ENCODE peak calls at places on chromosomes 6 and 20, in nine cellular contexts. One of them, this sample, is unnamed.

GRCh38 chr6:107576852-107577251 is 86.9 kb downstream of the SOBP start:
- DNase-seq in esophagus squamous epithelium: no peak
- DNase-seq in mammary epithelial cell: peak; percentile 71
- DNase-seq in ascending aorta: no peak
- DNase-seq in Peyer's patch: no peak
- DNase-seq in MM.1S: no peak
- DNase-seq in upper lobe of left lung: no peak
- DNase-seq in pancreas: no peak
- DNase-seq in BE2C: no peak
- DNase-seq in this sample: no peak

GRCh38 chr20:48215536-48215935 is 430.3 kb upstream of the SULF2 start:
- DNase-seq in MM.1S: no peak
- DNase-seq in esophagus squamous epithelium: no peak
- DNase-seq in pancreas: no peak
- DNase-seq in mammary epithelial cell: peak; percentile 15
- DNase-seq in BE2C: no peak
- DNase-seq in Peyer's patch: no peak
- DNase-seq in upper lobe of left lung: no peak
- DNase-seq in ascending aorta: no peak
- DNase-seq in this sample: peak; percentile 14

GRCh38 chr6:26520840-26521484 is 17.2 kb upstream of the HMGN4 start:
- DNase-seq in esophagus squamous epithelium: peak; percentile 31
- DNase-seq in MM.1S: peak; percentile 82
- DNase-seq in mammary epithelial cell: peak; percentile 79
- DNase-seq in upper lobe of left lung: peak; percentile 95
- DNase-seq in pancreas: peak; percentile 89
- DNase-seq in ascending aorta: peak; percentile 90
- DNase-seq in Peyer's patch: peak; percentile 87
- DNase-seq in BE2C: peak; percentile 90
- DNase-seq in this sample: peak; percentile 94

GRCh38 chr6:131995924-131996323 is 44.8 kb upstream of the CCN2 start:
- DNase-seq in BE2C: no peak
- DNase-seq in ascending aorta: no peak
- DNase-seq in esophagus squamous epithelium: no peak
- DNase-seq in mammary epithelial cell: peak; percentile 84
- DNase-seq in Peyer's patch: no peak
- DNase-seq in pancreas: no peak
- DNase-seq in MM.1S: no peak
- DNase-seq in upper lobe of left lung: no peak
- DNase-seq in this sample: peak; percentile 67

GRCh38 chr20:38113401-38114325 is 51.4 kb downstream of the TGM2 start:
- DNase-seq in esophagus squamous epithelium: no peak
- DNase-seq in MM.1S: peak; percentile 9
- DNase-seq in BE2C: peak; percentile 76
- DNase-seq in mammary epithelial cell: no peak
- DNase-seq in pancreas: no peak
- DNase-seq in Peyer's patch: peak; percentile 15
- DNase-seq in ascending aorta: no peak
- DNase-seq in upper lobe of left lung: no peak
- DNase-seq in this sample: peak; percentile 57

GRCh38 chr6:137638926-137639706 is 144.9 kb upstream of the OLIG3 start:
- DNase-seq in upper lobe of left lung: no peak
- DNase-seq in mammary epithelial cell: no peak
- DNase-seq in BE2C: no peak
- DNase-seq in Peyer's patch: no peak
- DNase-seq in ascending aorta: no peak
- DNase-seq in esophagus squamous epithelium: no peak
- DNase-seq in pancreas: no peak
- DNase-seq in MM.1S: peak; percentile 26
- DNase-seq in this sample: no peak

GRCh38 chr6:80638222-80639055 is 532.0 kb downstream of the BCKDHB start:
- DNase-seq in Peyer's patch: no peak
- DNase-seq in pancreas: peak; percentile 48
- DNase-seq in esophagus squamous epithelium: no peak
- DNase-seq in ascending aorta: peak; percentile 76
- DNase-seq in MM.1S: peak; percentile 84
- DNase-seq in mammary epithelial cell: peak; percentile 74
- DNase-seq in upper lobe of left lung: no peak
- DNase-seq in BE2C: peak; percentile 89
- DNase-seq in this sample: peak; percentile 19

GRCh38 chr6:43761666-43762409 is 8.2 kb upstream of the VEGFA start:
- DNase-seq in upper lobe of left lung: no peak
- DNase-seq in pancreas: no peak
- DNase-seq in BE2C: no peak
- DNase-seq in esophagus squamous epithelium: no peak
- DNase-seq in MM.1S: no peak
- DNase-seq in mammary epithelial cell: no peak
- DNase-seq in Peyer's patch: no peak
- DNase-seq in ascending aorta: no peak
- DNase-seq in this sample: no peak

GRCh38 chr6:157240059-157240959 is 83.0 kb downstream of the TMEM242 start:
- DNase-seq in esophagus squamous epithelium: no peak
- DNase-seq in upper lobe of left lung: peak; percentile 65
- DNase-seq in Peyer's patch: no peak
- DNase-seq in pancreas: peak; percentile 56
- DNase-seq in ascending aorta: peak; percentile 94
- DNase-seq in BE2C: no peak
- DNase-seq in MM.1S: peak; percentile 51
- DNase-seq in mammary epithelial cell: no peak
- DNase-seq in this sample: peak; percentile 38

GRCh38 chr6:106397441-106397840 is 36.9 kb downstream of the CRYBG1 start:
- DNase-seq in BE2C: no peak
- DNase-seq in upper lobe of left lung: no peak
- DNase-seq in Peyer's patch: no peak
- DNase-seq in pancreas: no peak
- DNase-seq in mammary epithelial cell: no peak
- DNase-seq in ascending aorta: no peak
- DNase-seq in esophagus squamous epithelium: no peak
- DNase-seq in MM.1S: no peak
- DNase-seq in this sample: no peak

GRCh38 chr6:29255530-29255929 is 46.0 kb upstream of the OR14J1 start:
- DNase-seq in Peyer's patch: no peak
- DNase-seq in BE2C: no peak
- DNase-seq in MM.1S: no peak
- DNase-seq in mammary epithelial cell: no peak
- DNase-seq in pancreas: no peak
- DNase-seq in esophagus squamous epithelium: no peak
- DNase-seq in upper lobe of left lung: no peak
- DNase-seq in ascending aorta: no peak
- DNase-seq in this sample: no peak

GRCh38 chr6:4088684-4089083 is 9.7 kb upstream of the FAM217A start:
- DNase-seq in BE2C: no peak
- DNase-seq in pancreas: no peak
- DNase-seq in Peyer's patch: no peak
- DNase-seq in upper lobe of left lung: no peak
- DNase-seq in ascending aorta: no peak
- DNase-seq in MM.1S: no peak
- DNase-seq in esophagus squamous epithelium: no peak
- DNase-seq in mammary epithelial cell: no peak
- DNase-seq in this sample: no peak

GRCh38 chr20:32360333-32360634 is 2.2 kb downstream of the ASXL1 start:
- DNase-seq in MM.1S: no peak
- DNase-seq in pancreas: no peak
- DNase-seq in Peyer's patch: no peak
- DNase-seq in ascending aorta: no peak
- DNase-seq in mammary epithelial cell: no peak
- DNase-seq in BE2C: no peak
- DNase-seq in upper lobe of left lung: no peak
- DNase-seq in esophagus squamous epithelium: no peak
- DNase-seq in this sample: no peak

GRCh38 chr20:32357869-32358631 is at the start of gene ASXL1:
- DNase-seq in upper lobe of left lung: peak; percentile 98
- DNase-seq in mammary epithelial cell: peak; percentile 91
- DNase-seq in ascending aorta: peak; percentile 98
- DNase-seq in BE2C: peak; percentile 99
- DNase-seq in MM.1S: peak; percentile 92
- DNase-seq in Peyer's patch: peak; percentile 95
- DNase-seq in pancreas: peak; percentile 98
- DNase-seq in esophagus squamous epithelium: peak; percentile 74
- DNase-seq in this sample: peak; percentile 99

GRCh38 chr20:32359633-32360332 is 1.7 kb downstream of the ASXL1 start:
- DNase-seq in pancreas: no peak
- DNase-seq in MM.1S: peak; percentile 14
- DNase-seq in ascending aorta: no peak
- DNase-seq in mammary epithelial cell: peak; percentile 42
- DNase-seq in upper lobe of left lung: no peak
- DNase-seq in esophagus squamous epithelium: no peak
- DNase-seq in Peyer's patch: no peak
- DNase-seq in BE2C: no peak
- DNase-seq in this sample: peak; percentile 45

GRCh38 chr20:32358632-32358882 is 426 bp downstream of the ASXL1 start:
- DNase-seq in esophagus squamous epithelium: no peak
- DNase-seq in mammary epithelial cell: no peak
- DNase-seq in Peyer's patch: no peak
- DNase-seq in MM.1S: no peak
- DNase-seq in BE2C: no peak
- DNase-seq in upper lobe of left lung: no peak
- DNase-seq in ascending aorta: no peak
- DNase-seq in pancreas: no peak
- DNase-seq in this sample: no peak

GRCh38 chr20:32358883-32359632 is 927 bp downstream of the ASXL1 start:
- DNase-seq in mammary epithelial cell: peak; percentile 44
- DNase-seq in Peyer's patch: peak; percentile 89
- DNase-seq in ascending aorta: peak; percentile 85
- DNase-seq in upper lobe of left lung: peak; percentile 93
- DNase-seq in MM.1S: peak; percentile 72
- DNase-seq in BE2C: peak; percentile 74
- DNase-seq in esophagus squamous epithelium: peak; percentile 31
- DNase-seq in pancreas: peak; percentile 74
- DNase-seq in this sample: peak; percentile 72
- TF ChIP-seq CTCF in mammary epithelial cell: no peak
- TF ChIP-seq CTCF in Peyer's patch: no peak
- TF ChIP-seq CTCF in ascending aorta: no peak
- TF ChIP-seq CTCF in upper lobe of left lung: no peak
- TF ChIP-seq CTCF in MM.1S: no peak
- TF ChIP-seq CTCF in BE2C: no peak
- TF ChIP-seq CTCF in esophagus squamous epithelium: no peak
- TF ChIP-seq CTCF in pancreas: no peak
- TF ChIP-seq CTCF in this sample: no peak

GRCh38 chr20:25054995-25055629 is 2.8 kb downstream of the ACSS1 start:
- DNase-seq in BE2C: no peak
- DNase-seq in MM.1S: no peak
- DNase-seq in Peyer's patch: no peak
- DNase-seq in esophagus squamous epithelium: no peak
- DNase-seq in upper lobe of left lung: no peak
- DNase-seq in ascending aorta: peak; percentile 43
- DNase-seq in mammary epithelial cell: no peak
- DNase-seq in pancreas: no peak
- DNase-seq in this sample: no peak

GRCh38 chr20:25056601-25057233 is 1.2 kb downstream of the ACSS1 start:
- DNase-seq in upper lobe of left lung: peak; percentile 76
- DNase-seq in mammary epithelial cell: no peak
- DNase-seq in ascending aorta: no peak
- DNase-seq in Peyer's patch: no peak
- DNase-seq in pancreas: no peak
- DNase-seq in MM.1S: no peak
- DNase-seq in esophagus squamous epithelium: no peak
- DNase-seq in BE2C: no peak
- DNase-seq in this sample: peak; percentile 25

GRCh38 chr20:25054133-25054820 is 3.7 kb downstream of the ACSS1 start:
- DNase-seq in pancreas: no peak
- DNase-seq in esophagus squamous epithelium: no peak
- DNase-seq in upper lobe of left lung: no peak
- DNase-seq in Peyer's patch: no peak
- DNase-seq in BE2C: no peak
- DNase-seq in ascending aorta: peak; percentile 55
- DNase-seq in mammary epithelial cell: no peak
- DNase-seq in MM.1S: no peak
- DNase-seq in this sample: no peak

GRCh38 chr20:25057234-25058050 is 497 bp downstream of the ACSS1 start:
- DNase-seq in MM.1S: peak; percentile 76
- DNase-seq in mammary epithelial cell: peak; percentile 56
- DNase-seq in pancreas: peak; percentile 75
- DNase-seq in Peyer's patch: peak; percentile 72
- DNase-seq in upper lobe of left lung: peak; percentile 94
- DNase-seq in ascending aorta: peak; percentile 85
- DNase-seq in esophagus squamous epithelium: no peak
- DNase-seq in BE2C: peak; percentile 44
- DNase-seq in this sample: peak; percentile 55

DNA sequence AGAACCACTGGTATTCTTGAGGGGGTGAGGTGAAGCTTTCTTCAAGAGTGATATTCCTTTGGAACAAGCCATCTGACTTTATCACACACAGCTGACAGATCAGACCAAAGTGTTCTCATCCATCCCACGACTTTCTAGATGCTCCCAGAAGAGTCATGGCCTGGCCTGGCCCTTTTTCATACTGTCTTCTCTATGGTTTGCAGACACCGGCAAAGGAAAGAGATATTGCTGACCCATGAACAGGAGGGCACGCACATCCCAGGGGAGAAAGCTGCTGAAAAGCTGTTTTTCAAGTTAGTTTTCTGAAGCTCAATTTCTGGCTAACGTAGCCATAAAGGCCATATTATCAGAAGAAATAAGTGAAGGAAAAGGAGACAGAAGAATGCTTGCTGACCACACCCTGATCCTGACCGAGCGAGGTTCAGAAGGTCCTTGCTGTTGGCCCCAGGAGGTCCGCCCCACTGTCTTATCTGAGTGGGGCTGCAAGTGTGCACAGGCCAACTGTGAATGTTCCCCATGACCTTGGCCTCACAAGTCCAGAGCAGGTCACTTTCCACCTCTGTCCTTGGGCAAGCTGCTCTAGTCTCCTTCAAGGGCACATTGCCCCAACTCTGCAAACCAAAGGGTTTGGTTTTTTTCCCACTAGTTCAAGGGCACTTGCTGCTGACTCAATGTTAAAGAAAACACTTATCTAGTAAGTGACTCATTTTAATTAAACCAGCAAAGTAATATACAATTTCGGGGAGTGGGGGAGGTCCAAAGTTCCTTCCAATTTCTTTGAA is 2.0 kb downstream of the ACSS1 start:
- DNase-seq in MM.1S: no peak
- DNase-seq in mammary epithelial cell: no peak
- DNase-seq in Peyer's patch: no peak
- DNase-seq in BE2C: no peak
- DNase-seq in upper lobe of left lung: no peak
- DNase-seq in esophagus squamous epithelium: no peak
- DNase-seq in pancreas: no peak
- DNase-seq in ascending aorta: peak; percentile 46
- DNase-seq in this sample: no peak
- H3K4me1 ChIP-seq in MM.1S: peaks cover 58% of the 10 kb centered on the region
- H3K4me1 ChIP-seq in mammary epithelial cell: peaks cover 17% of the 10 kb centered on the region
- H3K4me1 ChIP-seq in Peyer's patch: peaks cover 13% of the 10 kb centered on the region
- H3K4me1 ChIP-seq in BE2C: no peaks in the 10 kb centered on the region
- H3K4me1 ChIP-seq in upper lobe of left lung: peaks cover 68% of the 10 kb centered on the region
- H3K4me1 ChIP-seq in esophagus squamous epithelium: peaks cover 56% of the 10 kb centered on the region
- H3K4me1 ChIP-seq in pancreas: peaks cover 66% of the 10 kb centered on the region
- H3K4me1 ChIP-seq in ascending aorta: peaks cover 44% of the 10 kb centered on the region
- H3K4me1 ChIP-seq in this sample: no peaks in the 10 kb centered on the region

GRCh38 chr20:16732506-16733152 is 2.8 kb downstream of the SNRPB2 start:
- DNase-seq in ascending aorta: no peak
- DNase-seq in mammary epithelial cell: no peak
- DNase-seq in MM.1S: no peak
- DNase-seq in BE2C: no peak
- DNase-seq in upper lobe of left lung: no peak
- DNase-seq in pancreas: no peak
- DNase-seq in Peyer's patch: no peak
- DNase-seq in esophagus squamous epithelium: no peak
- DNase-seq in this sample: peak; percentile 18
- H3K4me3 ChIP-seq in ascending aorta: no peak overlapping the region
- H3K4me3 ChIP-seq in mammary epithelial cell: no peak overlapping the region
- H3K4me3 ChIP-seq in MM.1S: no peak overlapping the region
- H3K4me3 ChIP-seq in BE2C: no peak overlapping the region
- H3K4me3 ChIP-seq in upper lobe of left lung: no peak overlapping the region
- H3K4me3 ChIP-seq in pancreas: no peak overlapping the region
- H3K4me3 ChIP-seq in Peyer's patch: no peak overlapping the region
- H3K4me3 ChIP-seq in esophagus squamous epithelium: no peak overlapping the region
- H3K4me3 ChIP-seq in this sample: no peak overlapping the region

GRCh38 chr6:63813531-63813930 is 177.9 kb downstream of the PHF3 start:
- DNase-seq in Peyer's patch: no peak
- DNase-seq in upper lobe of left lung: no peak
- DNase-seq in pancreas: no peak
- DNase-seq in BE2C: peak; percentile 51
- DNase-seq in mammary epithelial cell: no peak
- DNase-seq in ascending aorta: no peak
- DNase-seq in esophagus squamous epithelium: no peak
- DNase-seq in MM.1S: no peak
- DNase-seq in this sample: no peak
- TF ChIP-seq CTCF in Peyer's patch: no peak
- TF ChIP-seq CTCF in upper lobe of left lung: no peak
- TF ChIP-seq CTCF in pancreas: no peak
- TF ChIP-seq CTCF in BE2C: peak; percentile 66
- TF ChIP-seq CTCF in mammary epithelial cell: no peak
- TF ChIP-seq CTCF in ascending aorta: no peak
- TF ChIP-seq CTCF in esophagus squamous epithelium: no peak
- TF ChIP-seq CTCF in MM.1S: peak; percentile 6
- TF ChIP-seq CTCF in this sample: peak; percentile 18

This sample was measured in cardiac muscle cell.